ENCODE peak calls at places on chromosome 9, in four cellular contexts. I is NCI-H460; O is stimulated activated CD8-positive, alpha-beta memory T cell treated with anti-CD3 and anti-CD28 coated beads, Interleukin-7, amount 100 ng/mL, for 1 hour; Z is spleen. N is an unnamed sample.

GRCh38 chr9:26131891-26132290 is 453.6 kb upstream of the TUSC1 start:
- DNase-seq in Z (no peak), O (no peak), I (no peak), N (no peak)

GRCh38 chr9:120389867-120390266 is 190.1 kb downstream of the CDK5RAP2 start:
- DNase-seq in Z (no peak), O (no peak), I (no peak), N (no peak)

GRCh38 chr9:4821133-4821532 is 28.4 kb downstream of the RCL1 start:
- DNase-seq in I (no peak), O (no peak), Z (no peak), N (no peak)

GRCh38 chr9:136753371-136754058 is 4.5 kb downstream of the LCN8 start:
- DNase-seq in O (no peak), I (no peak), Z (peak; percentile 52), N (no peak)

GRCh38 chr9:94108584-94108983 is 24.3 kb downstream of the PTPDC1 start:
- DNase-seq in Z (no peak), O (no peak), I (no peak), N (no peak)

GRCh38 chr9:83508072-83508471 is 30.1 kb downstream of the FRMD3 start:
- DNase-seq in Z (no peak), I (no peak), O (no peak), N (no peak)

GRCh38 chr9:31519424-31519823 is 865.0 kb upstream of the ACO1 start:
- DNase-seq in I (no peak), O (no peak), Z (no peak), N (no peak)

GRCh38 chr9:136225748-136226679 is 19.6 kb downstream of the QSOX2 start:
- DNase-seq in O (no peak), Z (peak; percentile 91), I (peak; percentile 52), N (no peak)

GRCh38 chr9:33151007-33151557 is 16.1 kb downstream of the B4GALT1 start:
- DNase-seq in O (no peak), I (no peak), Z (no peak), N (peak; percentile 54)

GRCh38 chr9:33430942-33431341 is 16.5 kb downstream of the AQP3 start:
- DNase-seq in I (no peak), O (no peak), Z (no peak), N (no peak)

GRCh38 chr9:87375397-87376073 is 122.1 kb upstream of the DAPK1 start:
- DNase-seq in O (no peak), Z (no peak), I (no peak), N (peak; percentile 32)

GRCh38 chr9:115524467-115525059 is 406.6 kb upstream of the TNC start:
- DNase-seq in O (no peak), Z (no peak), I (peak; percentile 45), N (no peak)

GRCh38 chr9:126347911-126348760 is 21.5 kb downstream of the MVB12B start:
- DNase-seq in Z (no peak), O (no peak), I (no peak), N (no peak)

GRCh38 chr9:136882109-136882946 is 4.0 kb upstream of the TRAF2 start:
- DNase-seq in I (no peak), Z (peak; percentile 89), O (peak; percentile 71), N (peak; percentile 82)

GRCh38 chr9:72585737-72586136 is 64.3 kb downstream of the TMC1 start:
- DNase-seq in Z (no peak), O (no peak), I (no peak), N (peak; percentile 33)

GRCh38 chr9:82466616-82467251 is 478.2 kb downstream of the SPATA31D1 start:
- DNase-seq in Z (no peak), O (no peak), I (no peak), N (no peak)

GRCh38 chr9:92191801-92192200 is 76.6 kb upstream of the SPTLC1 start:
- DNase-seq in O (no peak), Z (no peak), I (no peak), N (no peak)

GRCh38 chr9:137428841-137429545 is 5.8 kb downstream of the NOXA1 start:
- DNase-seq in O (no peak), I (no peak), Z (peak; percentile 80), N (no peak)

GRCh38 chr9:28934111-28934510 is 1360.8 kb upstream of the C9orf72 start:
- DNase-seq in Z (no peak), I (no peak), O (no peak), N (no peak)

GRCh38 chr9:110997847-110998246 is 40.4 kb downstream of the LPAR1 start:
- DNase-seq in I (no peak), O (no peak), Z (no peak), N (no peak)

GRCh38 chr9:114348906-114349482 is 19.3 kb downstream of the ORM2 start:
- DNase-seq in I (peak; percentile 72), Z (peak; percentile 92), O (no peak), N (peak; percentile 94)

GRCh38 chr9:107782789-107783188 is 293.2 kb upstream of the KLF4 start:
- DNase-seq in I (no peak), O (no peak), Z (no peak), N (no peak)

GRCh38 chr9:135300346-135301141 is 179.0 kb upstream of the PPP1R26 start:
- DNase-seq in I (no peak), Z (peak; percentile 43), O (no peak), N (no peak)

GRCh38 chr9:126957687-126958053 is 43.1 kb downstream of the RALGPS1 start:
- DNase-seq in I (no peak), O (no peak), Z (no peak), N (no peak)

GRCh38 chr9:134297581-134297980 is 28.7 kb upstream of the RXRA start:
- DNase-seq in Z (peak; percentile 61), O (no peak), I (no peak), N (no peak)

GRCh38 chr9:5698810-5699556 is 70.1 kb downstream of the RIC1 start:
- DNase-seq in Z (no peak), I (no peak), O (no peak), N (no peak)

GRCh38 chr9:87662808-87663528 is 63.0 kb upstream of the CTSL start:
- DNase-seq in O (no peak), Z (no peak), I (peak; percentile 62), N (peak; percentile 69)

GRCh38 chr9:93319992-93320490 is 131.4 kb upstream of the FAM120A start:
- DNase-seq in Z (no peak), I (no peak), O (no peak), N (no peak)

GRCh38 chr9:110040788-110041187 is 167.2 kb downstream of the C9orf152 start:
- DNase-seq in O (no peak), Z (no peak), I (no peak), N (no peak)